ENCODE peak calls at places on chromosomes 5 and 9, in seven cellular contexts. Q, I, N, H, F, J and W are unnamed samples.

GRCh38 chr9:37639874-37640273 is 10.9 kb upstream of the FRMPD1 start:
- DNase-seq in Q (no peak), I (no peak), N (no peak), H (no peak), F (no peak), J (no peak), W (no peak)

GRCh38 chr9:32069169-32069813 is 315.2 kb upstream of the ACO1 start:
- DNase-seq in Q (no peak), I (no peak), N (no peak), H (no peak), F (no peak), J (no peak), W (no peak)

GRCh38 chr5:78648359-78649219 is at the start of gene LHFPL2:
- DNase-seq in Q (peak; percentile 86), I (peak; percentile 71), N (peak; percentile 72), H (peak; percentile 78), F (peak; percentile 75), J (peak; percentile 68), W (peak; percentile 75)

GRCh38 chr9:115400801-115401200 is 282.8 kb upstream of the TNC start:
- DNase-seq in Q (no peak), I (no peak), N (no peak), H (peak; percentile 17), F (no peak), J (no peak), W (no peak)

GRCh38 chr5:32625106-32625505 is 39.7 kb downstream of the SUB1 start:
- DNase-seq in Q (no peak), I (no peak), N (no peak), H (no peak), F (no peak), J (no peak), W (no peak)

GRCh38 chr5:165209101-165209727 is 1703.8 kb downstream of the MAT2B start:
- DNase-seq in Q (no peak), I (peak; percentile 34), N (no peak), H (no peak), F (no peak), J (no peak), W (no peak)

GRCh38 chr5:104611419-104611818 is 1048.8 kb upstream of the NUDT12 start:
- DNase-seq in Q (no peak), I (no peak), N (no peak), H (no peak), F (no peak), J (no peak), W (no peak)

GRCh38 chr9:101415578-101415977 is 16.9 kb downstream of the ZNF189 start:
- DNase-seq in Q (no peak), I (no peak), N (no peak), H (no peak), F (no peak), J (no peak), W (no peak)

GRCh38 chr5:17123010-17123409 is 94.4 kb upstream of the BASP1 start:
- DNase-seq in Q (no peak), I (no peak), N (no peak), H (no peak), F (no peak), J (no peak), W (peak; percentile 72)

GRCh38 chr9:134413112-134413715 is 87.0 kb downstream of the RXRA start:
- DNase-seq in Q (no peak), I (no peak), N (no peak), H (no peak), F (no peak), J (no peak), W (no peak)

GRCh38 chr9:35789541-35789940 is 1.9 kb upstream of the NPR2 start:
- DNase-seq in Q (no peak), I (no peak), N (no peak), H (no peak), F (no peak), J (no peak), W (no peak)

GRCh38 chr5:73454379-73455036 is 5.9 kb upstream of the FOXD1 start:
- DNase-seq in Q (no peak), I (peak; percentile 67), N (no peak), H (no peak), F (peak; percentile 32), J (peak; percentile 38), W (peak; percentile 64)

GRCh38 chr9:89639367-89639795 is 34.6 kb downstream of the GADD45G start:
- DNase-seq in Q (peak; percentile 91), I (no peak), N (no peak), H (peak; percentile 84), F (no peak), J (no peak), W (no peak)

GRCh38 chr5:127697894-127698600 is 5.1 kb upstream of the CCDC192 start:
- DNase-seq in Q (no peak), I (peak; percentile 17), N (no peak), H (no peak), F (no peak), J (no peak), W (no peak)

GRCh38 chr9:14535161-14535930 is 157.9 kb downstream of the ZDHHC21 start:
- DNase-seq in Q (no peak), I (no peak), N (no peak), H (no peak), F (no peak), J (no peak), W (no peak)

GRCh38 chr5:127839072-127839471 is 135.9 kb downstream of the CCDC192 start:
- DNase-seq in Q (no peak), I (no peak), N (no peak), H (no peak), F (no peak), J (no peak), W (no peak)

GRCh38 chr5:168697034-168697720 is 118.0 kb upstream of the PANK3 start:
- DNase-seq in Q (no peak), I (no peak), N (no peak), H (no peak), F (no peak), J (no peak), W (no peak)

GRCh38 chr5:17154211-17154996 is 63.0 kb upstream of the BASP1 start:
- DNase-seq in Q (no peak), I (peak; percentile 67), N (no peak), H (no peak), F (no peak), J (no peak), W (no peak)

GRCh38 chr5:124057161-124057814 is 545.3 kb downstream of the CSNK1G3 start:
- DNase-seq in Q (no peak), I (peak; percentile 17), N (no peak), H (peak; percentile 19), F (peak; percentile 27), J (peak; percentile 39), W (peak; percentile 28)

GRCh38 chr5:142922223-142922952 is 152.2 kb downstream of the ARHGAP26 start:
- DNase-seq in Q (no peak), I (peak; percentile 52), N (no peak), H (no peak), F (no peak), J (no peak), W (no peak)

GRCh38 chr5:81925012-81925411 is 46.8 kb upstream of the ATG10 start:
- DNase-seq in Q (no peak), I (no peak), N (no peak), H (no peak), F (no peak), J (no peak), W (no peak)

GRCh38 chr5:156359452-156359851 is 32.5 kb downstream of the SGCD start:
- DNase-seq in Q (no peak), I (no peak), N (no peak), H (no peak), F (no peak), J (no peak), W (no peak)

GRCh38 chr5:93072831-93073459 is 508.1 kb downstream of the NR2F1-AS1 start:
- DNase-seq in Q (no peak), I (peak; percentile 63), N (no peak), H (no peak), F (no peak), J (no peak), W (no peak)

GRCh38 chr5:52148679-52149078 is 639.0 kb upstream of the ITGA1 start:
- DNase-seq in Q (no peak), I (no peak), N (no peak), H (no peak), F (no peak), J (no peak), W (no peak)

GRCh38 chr9:15606667-15607472 is 54.0 kb downstream of the CCDC171 start:
- DNase-seq in Q (no peak), I (peak; percentile 21), N (no peak), H (no peak), F (no peak), J (no peak), W (no peak)

GRCh38 chr5:141840826-141841360 is 37.3 kb downstream of the PCDH1 start:
- DNase-seq in Q (no peak), I (no peak), N (no peak), H (no peak), F (no peak), J (no peak), W (no peak)
- H3K27ac ChIP-seq in Q (peak overlapping the region; percentile 32), I (no peak overlapping the region), N (no peak overlapping the region), H (peak overlapping the region; percentile 53), F (peak overlapping the region; percentile 81), J (peak overlapping the region; percentile 36), W (peak overlapping the region; percentile 87)

GRCh38 chr5:72146056-72146455 is 38.8 kb downstream of the MAP1B start:
- DNase-seq in Q (no peak), I (no peak), N (no peak), H (no peak), F (no peak), J (no peak), W (no peak)

GRCh38 chr5:72141440-72142271 is 34.4 kb downstream of the MAP1B start:
- DNase-seq in Q (no peak), I (peak; percentile 42), N (no peak), H (no peak), F (no peak), J (no peak), W (no peak)

GRCh38 chr5:72144762-72145161 is 37.5 kb downstream of the MAP1B start:
- DNase-seq in Q (no peak), I (no peak), N (no peak), H (no peak), F (no peak), J (no peak), W (no peak)

GRCh38 chr5:72147601-72148000 is 40.3 kb downstream of the MAP1B start:
- DNase-seq in Q (no peak), I (no peak), N (no peak), H (no peak), F (no peak), J (no peak), W (no peak)

DNA sequence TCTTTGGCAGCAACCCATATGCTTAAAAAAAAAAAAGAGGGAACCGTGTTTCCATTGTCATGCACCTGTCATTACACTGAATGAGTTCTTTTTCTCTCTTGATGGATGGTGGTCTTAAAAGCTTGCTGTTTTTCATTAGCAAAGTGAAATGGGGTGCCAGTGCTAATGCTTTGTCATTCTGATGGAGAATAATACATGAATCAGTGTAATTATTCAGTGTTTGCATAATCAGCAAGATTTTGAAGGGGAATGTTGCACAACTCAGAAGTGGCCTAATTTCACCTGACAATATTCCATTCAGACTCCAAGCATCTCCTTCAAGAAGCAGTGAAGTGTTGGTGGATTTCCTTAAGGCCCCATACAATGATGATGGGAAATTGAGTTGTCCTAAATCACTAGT is 38.1 kb downstream of the MAP1B start:
- DNase-seq in Q (no peak), I (no peak), N (no peak), H (no peak), F (no peak), J (no peak), W (no peak)
- H3K27ac ChIP-seq in Q (peak overlapping the region; percentile 73), I (no peak overlapping the region), N (no peak overlapping the region), H (no peak overlapping the region), F (no peak overlapping the region), J (no peak overlapping the region), W (no peak overlapping the region)

GRCh38 chr5:116536279-116537161 is 38.1 kb downstream of the SEMA6A start:
- DNase-seq in Q (no peak), I (no peak), N (no peak), H (no peak), F (no peak), J (no peak), W (no peak)
- H3K27ac ChIP-seq in Q (no peak overlapping the region), I (no peak overlapping the region), N (no peak overlapping the region), H (no peak overlapping the region), F (no peak overlapping the region), J (no peak overlapping the region), W (no peak overlapping the region)

GRCh38 chr5:177430972-177431316 is 4.5 kb downstream of the GRK6 start:
- DNase-seq in Q (peak; percentile 73), I (no peak), N (no peak), H (no peak), F (no peak), J (no peak), W (no peak)
- H3K27ac ChIP-seq in Q (no peak overlapping the region), I (peak overlapping the region; percentile 94), N (no peak overlapping the region), H (no peak overlapping the region), F (peak overlapping the region; percentile 93), J (no peak overlapping the region), W (no peak overlapping the region)